ENCODE peak calls at places on chromosomes 7 and 10, in six cellular contexts. J is CD8-positive, alpha-beta T cell; Z is left ventricle myocardium inferior; U is mesendoderm; R is MM.1S; F is lower lobe of right lung. Y is an unnamed sample.
A peak's percentile ranks its signal among the peaks of the same experiment; 100 is the strongest.

GRCh38 chr10:24843256-24843655 is 109.2 kb downstream of the PRTFDC1 start:
- DNase-seq in J (no peak), Z (no peak), U (no peak), R (no peak), F (no peak), Y (no peak)

GRCh38 chr10:119090026-119090808 is 9.6 kb upstream of the EIF3A start:
- DNase-seq in J (no peak), Z (no peak), U (no peak), R (no peak), F (no peak), Y (no peak)

GRCh38 chr7:6644728-6645127 is 7.6 kb downstream of the ZNF316 start:
- DNase-seq in J (no peak), Z (no peak), U (no peak), R (no peak), F (no peak), Y (no peak)

GRCh38 chr7:155066417-155066950 is 3.6 kb upstream of the HTR5A start:
- DNase-seq in J (no peak), Z (no peak), U (peak; percentile 10), R (no peak), F (no peak), Y (no peak)

GRCh38 chr7:80584778-80585177 is 53.7 kb upstream of the CD36 start:
- DNase-seq in J (no peak), Z (no peak), U (peak; percentile 62), R (no peak), F (no peak), Y (no peak)

GRCh38 chr7:36459236-36459960 is 69.7 kb downstream of the ANLN start:
- DNase-seq in J (no peak), Z (no peak), U (peak; percentile 94), R (no peak), F (no peak), Y (no peak)

GRCh38 chr7:106187613-106188350 is 75.7 kb upstream of the SYPL1 start:
- DNase-seq in J (no peak), Z (no peak), U (no peak), R (peak; percentile 38), F (no peak), Y (no peak)

GRCh38 chr10:91883549-91884542 is 25.4 kb downstream of the FGFBP3 start:
- DNase-seq in J (no peak), Z (peak; percentile 27), U (peak; percentile 76), R (no peak), F (no peak), Y (peak; percentile 47)

GRCh38 chr10:122852261-122852660 is 6.6 kb upstream of the CUZD1 start:
- DNase-seq in J (no peak), Z (no peak), U (no peak), R (no peak), F (no peak), Y (no peak)

GRCh38 chr7:128350708-128351295 is 7.1 kb upstream of the RBM28 start:
- DNase-seq in J (no peak), Z (peak; percentile 23), U (no peak), R (no peak), F (no peak), Y (no peak)

GRCh38 chr10:77582710-77583115 is 54.9 kb downstream of the KCNMA1 start:
- DNase-seq in J (no peak), Z (no peak), U (peak; percentile 27), R (no peak), F (peak; percentile 66), Y (no peak)

GRCh38 chr7:36137754-36138153 is 15.3 kb upstream of the EEPD1 start:
- DNase-seq in J (no peak), Z (no peak), U (no peak), R (no peak), F (no peak), Y (no peak)

GRCh38 chr7:30428586-30429530 is 49.7 kb downstream of the NOD1 start:
- DNase-seq in J (no peak), Z (no peak), U (no peak), R (no peak), F (no peak), Y (no peak)

GRCh38 chr10:117175901-117176534 is 21.3 kb upstream of the KCNK18 start:
- DNase-seq in J (peak; percentile 58), Z (peak; percentile 76), U (peak; percentile 71), R (peak; percentile 84), F (peak; percentile 77), Y (peak; percentile 65)

GRCh38 chr10:91410638-91411367 is 659 bp downstream of the HECTD2 start:
- DNase-seq in J (no peak), Z (no peak), U (peak; percentile 49), R (peak; percentile 57), F (no peak), Y (no peak)

GRCh38 chr7:27143022-27143949 is at the start of gene HOXA5:
- DNase-seq in J (no peak), Z (no peak), U (peak; percentile 92), R (no peak), F (no peak), Y (no peak)
- H3K36me3 ChIP-seq in J (no peaks in the 10 kb centered on the region), Z (no peaks in the 10 kb centered on the region), U (no peaks in the 10 kb centered on the region), R (no peaks in the 10 kb centered on the region), F (no peaks in the 10 kb centered on the region), Y (no peaks in the 10 kb centered on the region)

GRCh38 chr10:123913688-123914268 is 22.2 kb upstream of the CPXM2 start:
- DNase-seq in J (no peak), Z (no peak), U (peak; percentile 47), R (no peak), F (no peak), Y (no peak)
- H3K27me3 ChIP-seq in J (no peaks in the 10 kb centered on the region), Z (peaks cover 94% of the 10 kb centered on the region), U (no peaks in the 10 kb centered on the region), R (peaks cover 5% of the 10 kb centered on the region), F (peaks cover 13% of the 10 kb centered on the region), Y (peaks cover 23% of the 10 kb centered on the region)

GRCh38 chr10:110274072-110274627 is 30.6 kb downstream of the SMNDC1 start:
- DNase-seq in J (no peak), Z (no peak), U (no peak), R (no peak), F (no peak), Y (no peak)

GRCh38 chr10:110273474-110273873 is 31.2 kb downstream of the SMNDC1 start:
- DNase-seq in J (peak; percentile 1), Z (peak; percentile 72), U (no peak), R (no peak), F (peak; percentile 78), Y (peak; percentile 67)

GRCh38 chr10:110275140-110275729 is 29.5 kb downstream of the SMNDC1 start:
- DNase-seq in J (no peak), Z (no peak), U (no peak), R (no peak), F (no peak), Y (no peak)

GRCh38 chr10:110276603-110277002 is 28.1 kb downstream of the SMNDC1 start:
- DNase-seq in J (no peak), Z (no peak), U (no peak), R (no peak), F (no peak), Y (no peak)

DNA sequence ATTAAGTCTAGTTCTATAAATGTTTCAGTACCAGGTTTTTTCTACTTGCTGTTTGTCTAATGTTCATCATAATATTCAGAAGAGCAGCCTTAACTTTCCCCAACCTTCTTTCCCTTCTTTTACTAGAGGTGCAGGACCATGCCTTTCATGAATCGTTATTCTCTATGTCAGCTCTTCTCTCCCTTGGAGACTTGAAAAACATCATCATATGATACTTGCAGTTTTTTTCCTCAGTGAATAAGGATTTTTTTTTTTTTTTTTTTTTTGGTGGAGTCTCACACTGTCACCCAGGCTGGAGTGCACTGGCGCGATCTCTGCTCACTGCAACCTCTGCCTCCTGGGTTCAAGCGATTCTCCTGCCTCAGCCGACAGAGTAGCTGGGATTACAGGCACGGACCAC is 30.1 kb downstream of the SMNDC1 start:
- DNase-seq in J (no peak), Z (no peak), U (no peak), R (no peak), F (no peak), Y (no peak)
- H3K4me1 ChIP-seq in J (peaks cover 7% of the 10 kb centered on the region), Z (peaks cover 99% of the 10 kb centered on the region), U (no peaks in the 10 kb centered on the region), R (no peaks in the 10 kb centered on the region), F (peaks cover 30% of the 10 kb centered on the region), Y (peaks cover 59% of the 10 kb centered on the region)

GRCh38 chr7:44386139-44386913 is 60.9 kb upstream of the CAMK2B start:
- DNase-seq in J (no peak), Z (no peak), U (no peak), R (no peak), F (no peak), Y (no peak)

GRCh38 chr7:44382459-44383300 is 57.3 kb upstream of the CAMK2B start:
- DNase-seq in J (no peak), Z (no peak), U (no peak), R (no peak), F (no peak), Y (no peak)

GRCh38 chr7:44383566-44383965 is 58.2 kb upstream of the CAMK2B start:
- DNase-seq in J (no peak), Z (no peak), U (no peak), R (no peak), F (no peak), Y (no peak)

GRCh38 chr7:44385384-44386138 is 60.2 kb upstream of the CAMK2B start:
- DNase-seq in J (no peak), Z (no peak), U (no peak), R (no peak), F (no peak), Y (no peak)

GRCh38 chr7:44384586-44385383 is 59.4 kb upstream of the CAMK2B start:
- DNase-seq in J (no peak), Z (no peak), U (no peak), R (no peak), F (no peak), Y (no peak)
- H3K36me3 ChIP-seq in J (peaks cover 33% of the 10 kb centered on the region), Z (peaks cover 58% of the 10 kb centered on the region), U (peaks cover 11% of the 10 kb centered on the region), R (no peaks in the 10 kb centered on the region), F (peaks cover 77% of the 10 kb centered on the region), Y (peaks cover 62% of the 10 kb centered on the region)

DNA sequence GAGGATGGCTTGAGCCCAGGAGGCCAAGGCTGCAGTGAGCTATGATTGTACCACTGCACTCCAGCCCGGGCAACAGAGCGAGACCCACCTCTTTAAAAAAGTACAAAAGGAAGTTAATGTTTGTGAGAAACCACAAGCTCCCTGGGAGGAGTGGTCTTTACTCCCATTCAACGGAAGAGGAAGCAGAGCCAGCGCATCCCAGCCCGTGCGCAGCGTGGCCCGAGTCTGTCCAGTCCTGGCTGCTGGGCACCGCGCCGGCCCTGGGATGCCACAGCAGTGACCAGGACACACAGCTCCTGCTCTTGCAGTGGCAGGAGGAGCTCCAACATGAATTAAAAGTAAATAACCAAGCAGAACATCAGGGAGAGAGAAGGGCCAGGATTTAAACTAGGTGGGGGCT is 68.4 kb downstream of the ELFN1 start:
- DNase-seq in J (no peak), Z (no peak), U (no peak), R (no peak), F (no peak), Y (no peak)
- H3K27me3 ChIP-seq in J (no peaks in the 10 kb centered on the region), Z (no peaks in the 10 kb centered on the region), U (no peaks in the 10 kb centered on the region), R (peaks cover 77% of the 10 kb centered on the region), F (peaks cover 8% of the 10 kb centered on the region), Y (no peaks in the 10 kb centered on the region)

DNA sequence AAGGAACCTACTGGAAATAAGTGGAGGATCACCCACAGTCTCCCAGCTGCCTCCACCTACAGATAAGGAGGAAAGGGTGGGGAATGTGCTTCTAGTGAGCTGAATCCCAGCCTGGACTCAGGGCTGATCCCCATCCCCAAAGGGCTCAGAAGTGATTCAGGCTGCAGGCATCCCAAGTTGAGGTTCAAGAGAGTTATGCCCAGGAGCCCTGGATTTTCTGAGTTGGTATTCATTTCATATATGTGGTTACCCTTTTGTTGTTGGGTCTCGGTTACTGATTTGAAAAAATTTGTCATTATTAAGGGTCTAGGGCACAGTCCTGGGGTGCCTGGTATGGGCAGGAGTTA is 30.0 kb upstream of the SRGN start:
- DNase-seq in J (no peak), Z (no peak), U (no peak), R (no peak), F (no peak), Y (no peak)
- H3K4me1 ChIP-seq in J (peaks cover 33% of the 10 kb centered on the region), Z (peaks cover 52% of the 10 kb centered on the region), U (no peaks in the 10 kb centered on the region), R (no peaks in the 10 kb centered on the region), F (peaks cover 65% of the 10 kb centered on the region), Y (peaks cover 14% of the 10 kb centered on the region)